ENCODE peak calls at places on chromosomes 3 and 15, in four cellular contexts. V, S, X and B are unnamed samples.

GRCh38 chr3:167872941-167873340 is 137.4 kb downstream of the SERPINI1 start:
- DNase-seq in V (no peak), X (no peak), S (peak; percentile 18), B (no peak)

GRCh38 chr3:186002884-186003472 is 65.2 kb upstream of the TRA2B start:
- DNase-seq in V (no peak), S (peak; percentile 47), X (no peak), B (no peak)

GRCh38 chr3:32421991-32422859 is 30.6 kb downstream of the CMTM7 start:
- DNase-seq in X (no peak), V (no peak), S (no peak), B (no peak)

GRCh38 chr3:38348903-38349302 is 2.3 kb downstream of the XYLB start:
- DNase-seq in V (no peak), X (no peak), S (no peak), B (no peak)

GRCh38 chr3:131142580-131142979 is 115.9 kb downstream of the NEK11 start:
- DNase-seq in V (no peak), X (no peak), S (peak; percentile 8), B (no peak)

GRCh38 chr3:151971814-151972579 is 98.6 kb downstream of the SUCNR1 start:
- DNase-seq in S (no peak), V (no peak), X (no peak), B (no peak)

GRCh38 chr15:45253330-45253729 is 1.3 kb downstream of the SLC28A2 start:
- DNase-seq in V (peak; percentile 7), S (peak; percentile 19), X (no peak), B (no peak)

GRCh38 chr3:122520861-122521260 is 6.1 kb upstream of the KPNA1 start:
- DNase-seq in S (no peak), X (no peak), V (no peak), B (no peak)

GRCh38 chr15:48021336-48022086 is 99.3 kb upstream of the SLC24A5 start:
- DNase-seq in V (no peak), S (no peak), X (no peak), B (no peak)

GRCh38 chr3:182046365-182046764 is 334.6 kb downstream of the SOX2 start:
- DNase-seq in V (no peak), X (no peak), S (no peak), B (no peak)

GRCh38 chr3:90145094-90145810 is 1037.8 kb downstream of the EPHA3 start:
- DNase-seq in S (no peak), X (no peak), V (no peak), B (no peak)

GRCh38 chr3:57179580-57180410 is 14.6 kb upstream of the IL17RD start:
- DNase-seq in X (no peak), V (no peak), S (peak; percentile 27), B (no peak)

GRCh38 chr15:73114064-73114463 is 61.8 kb downstream of the NEO1 start:
- DNase-seq in X (no peak), S (no peak), V (no peak), B (no peak)

GRCh38 chr15:85730001-85730820 is 64.5 kb downstream of the KLHL25 start:
- DNase-seq in S (peak; percentile 82), X (no peak), V (peak; percentile 68), B (no peak)

GRCh38 chr3:183265713-183266417 is 12.8 kb downstream of the B3GNT5 start:
- DNase-seq in X (peak; percentile 68), S (no peak), V (no peak), B (no peak)

GRCh38 chr3:62677926-62678325 is 197.3 kb downstream of the CADPS start:
- DNase-seq in S (no peak), V (no peak), X (no peak), B (no peak)

GRCh38 chr3:128805771-128806170 is 73.6 kb upstream of the ACAD9 start:
- DNase-seq in X (no peak), V (no peak), S (no peak), B (no peak)

GRCh38 chr3:66644549-66644948 is 143.7 kb upstream of the LRIG1 start:
- DNase-seq in V (no peak), X (no peak), S (no peak), B (no peak)

GRCh38 chr3:38122712-38123290 is 14.1 kb downstream of the ACAA1 start:
- DNase-seq in S (no peak), V (no peak), X (peak; percentile 36), B (no peak)

GRCh38 chr15:63420333-63420741 is 38.7 kb upstream of the CA12 start:
- DNase-seq in X (no peak), V (no peak), S (no peak), B (no peak)

GRCh38 chr3:120615863-120616599 is 19.9 kb downstream of the NDUFB4 start:
- DNase-seq in S (no peak), V (no peak), X (no peak), B (no peak)

GRCh38 chr3:23810342-23811116 is 4.8 kb downstream of the UBE2E1 start:
- DNase-seq in S (peak; percentile 38), V (peak; percentile 52), X (peak; percentile 80), B (peak; percentile 70)

GRCh38 chr15:44250566-44250965 is 38.0 kb upstream of the GOLM2 start:
- DNase-seq in V (no peak), X (no peak), S (no peak), B (no peak)

GRCh38 chr3:52076900-52077299 is 20.5 kb upstream of the DUSP7 start:
- DNase-seq in X (no peak), S (no peak), V (no peak), B (no peak)

GRCh38 chr3:105853801-105854432 is 14.9 kb downstream of the CBLB start:
- DNase-seq in S (no peak), X (no peak), V (peak; percentile 70), B (peak; percentile 49)

GRCh38 chr3:122730240-122730639 is 49.6 kb downstream of the PARP14 start:
- DNase-seq in V (no peak), X (no peak), S (peak; percentile 98), B (no peak)

GRCh38 chr15:34951993-34952392 is 17.5 kb downstream of the AQR start:
- DNase-seq in V (no peak), S (no peak), X (no peak), B (no peak)

GRCh38 chr3:79067734-79068133 is 700.1 kb downstream of the ROBO1 start:
- DNase-seq in X (no peak), V (no peak), S (peak; percentile 16), B (no peak)

GRCh38 chr3:11379238-11379823 is 107.1 kb downstream of the ATG7 start:
- DNase-seq in V (peak; percentile 23), X (no peak), S (peak; percentile 60), B (no peak)

GRCh38 chr15:64151727-64152506 is at the start of gene SNX22:
- DNase-seq in S (peak; percentile 46), X (peak; percentile 62), V (peak; percentile 69), B (peak; percentile 71)

GRCh38 chr3:176090727-176091126 is 1106.6 kb downstream of the TBL1XR1 start:
- DNase-seq in S (no peak), V (no peak), X (no peak), B (no peak)

GRCh38 chr3:19522305-19522704 is 374.0 kb downstream of the KCNH8 start:
- DNase-seq in X (no peak), S (no peak), V (no peak), B (no peak)

GRCh38 chr3:172868565-172869172 is 118.1 kb downstream of the ECT2 start:
- DNase-seq in X (no peak), S (peak; percentile 95), V (no peak), B (no peak)

GRCh38 chr15:69976366-69976994 is 121.2 kb downstream of the TLE3 start:
- DNase-seq in V (peak; percentile 47), S (no peak), X (peak; percentile 74), B (no peak)

GRCh38 chr3:36364260-36364659 is 16.0 kb upstream of the STAC start:
- DNase-seq in V (no peak), S (peak; percentile 6), X (no peak), B (no peak)

GRCh38 chr3:44065311-44065710 is 176.4 kb upstream of the TOPAZ1 start:
- DNase-seq in S (peak; percentile 59), V (no peak), X (no peak), B (no peak)

GRCh38 chr3:182484682-182485081 is 308.6 kb upstream of the ATP11B start:
- DNase-seq in S (no peak), X (no peak), V (no peak), B (no peak)

GRCh38 chr3:30471076-30471475 is 135.3 kb upstream of the TGFBR2 start:
- DNase-seq in V (no peak), X (no peak), S (no peak), B (no peak)